ENCODE peak calls at places on chromosomes 5 and 9, in nine cellular contexts. One of them, this sample, is unnamed.
A peak's percentile ranks its signal among the peaks of the same experiment; 100 is the strongest.

GRCh38 chr5:92544567-92544966 is 1036.5 kb downstream of the NR2F1-AS1 start:
- DNase-seq in GM23248: peak; percentile 50
- DNase-seq in keratinocyte: no peak
- DNase-seq in mammary epithelial cell: no peak
- DNase-seq in neural progenitor cell: no peak
- DNase-seq in neuronal stem cell: no peak
- DNase-seq in PC-3: no peak
- DNase-seq in MM.1S: no peak
- DNase-seq in H1: no peak
- DNase-seq in this sample: no peak

GRCh38 chr9:109586993-109587392 is 88.9 kb upstream of the PTPN3 start:
- DNase-seq in GM23248: no peak
- DNase-seq in keratinocyte: no peak
- DNase-seq in mammary epithelial cell: no peak
- DNase-seq in neural progenitor cell: no peak
- DNase-seq in neuronal stem cell: no peak
- DNase-seq in PC-3: no peak
- DNase-seq in MM.1S: no peak
- DNase-seq in H1: no peak
- DNase-seq in this sample: no peak

GRCh38 chr9:91117474-91117891 is 244.2 kb downstream of the AUH start:
- DNase-seq in GM23248: no peak
- DNase-seq in keratinocyte: no peak
- DNase-seq in mammary epithelial cell: no peak
- DNase-seq in neural progenitor cell: no peak
- DNase-seq in neuronal stem cell: no peak
- DNase-seq in PC-3: no peak
- DNase-seq in MM.1S: no peak
- DNase-seq in H1: no peak
- DNase-seq in this sample: no peak

GRCh38 chr5:79200573-79201183 is 35.3 kb upstream of the JMY start:
- DNase-seq in GM23248: peak; percentile 29
- DNase-seq in keratinocyte: no peak
- DNase-seq in mammary epithelial cell: no peak
- DNase-seq in neural progenitor cell: peak; percentile 13
- DNase-seq in neuronal stem cell: no peak
- DNase-seq in PC-3: peak; percentile 52
- DNase-seq in MM.1S: peak; percentile 30
- DNase-seq in H1: no peak
- DNase-seq in this sample: no peak

GRCh38 chr5:126723643-126724042 is 53.3 kb upstream of the LMNB1 start:
- DNase-seq in GM23248: peak; percentile 10
- DNase-seq in keratinocyte: no peak
- DNase-seq in mammary epithelial cell: no peak
- DNase-seq in neural progenitor cell: no peak
- DNase-seq in neuronal stem cell: no peak
- DNase-seq in PC-3: no peak
- DNase-seq in MM.1S: no peak
- DNase-seq in H1: no peak
- DNase-seq in this sample: no peak

GRCh38 chr5:150510460-150511263 is 2.7 kb downstream of the NDST1 start:
- DNase-seq in GM23248: peak; percentile 20
- DNase-seq in keratinocyte: no peak
- DNase-seq in mammary epithelial cell: no peak
- DNase-seq in neural progenitor cell: no peak
- DNase-seq in neuronal stem cell: no peak
- DNase-seq in PC-3: no peak
- DNase-seq in MM.1S: no peak
- DNase-seq in H1: no peak
- DNase-seq in this sample: no peak

GRCh38 chr5:127723571-127723970 is 20.4 kb downstream of the CCDC192 start:
- DNase-seq in GM23248: peak; percentile 54
- DNase-seq in keratinocyte: no peak
- DNase-seq in mammary epithelial cell: no peak
- DNase-seq in neural progenitor cell: no peak
- DNase-seq in neuronal stem cell: no peak
- DNase-seq in PC-3: peak; percentile 28
- DNase-seq in MM.1S: no peak
- DNase-seq in H1: no peak
- DNase-seq in this sample: no peak

GRCh38 chr9:115673599-115673998 is 480.0 kb upstream of the PAPPA start:
- DNase-seq in GM23248: peak; percentile 87
- DNase-seq in keratinocyte: no peak
- DNase-seq in mammary epithelial cell: no peak
- DNase-seq in neural progenitor cell: no peak
- DNase-seq in neuronal stem cell: no peak
- DNase-seq in PC-3: no peak
- DNase-seq in MM.1S: no peak
- DNase-seq in H1: no peak
- DNase-seq in this sample: no peak

DNA sequence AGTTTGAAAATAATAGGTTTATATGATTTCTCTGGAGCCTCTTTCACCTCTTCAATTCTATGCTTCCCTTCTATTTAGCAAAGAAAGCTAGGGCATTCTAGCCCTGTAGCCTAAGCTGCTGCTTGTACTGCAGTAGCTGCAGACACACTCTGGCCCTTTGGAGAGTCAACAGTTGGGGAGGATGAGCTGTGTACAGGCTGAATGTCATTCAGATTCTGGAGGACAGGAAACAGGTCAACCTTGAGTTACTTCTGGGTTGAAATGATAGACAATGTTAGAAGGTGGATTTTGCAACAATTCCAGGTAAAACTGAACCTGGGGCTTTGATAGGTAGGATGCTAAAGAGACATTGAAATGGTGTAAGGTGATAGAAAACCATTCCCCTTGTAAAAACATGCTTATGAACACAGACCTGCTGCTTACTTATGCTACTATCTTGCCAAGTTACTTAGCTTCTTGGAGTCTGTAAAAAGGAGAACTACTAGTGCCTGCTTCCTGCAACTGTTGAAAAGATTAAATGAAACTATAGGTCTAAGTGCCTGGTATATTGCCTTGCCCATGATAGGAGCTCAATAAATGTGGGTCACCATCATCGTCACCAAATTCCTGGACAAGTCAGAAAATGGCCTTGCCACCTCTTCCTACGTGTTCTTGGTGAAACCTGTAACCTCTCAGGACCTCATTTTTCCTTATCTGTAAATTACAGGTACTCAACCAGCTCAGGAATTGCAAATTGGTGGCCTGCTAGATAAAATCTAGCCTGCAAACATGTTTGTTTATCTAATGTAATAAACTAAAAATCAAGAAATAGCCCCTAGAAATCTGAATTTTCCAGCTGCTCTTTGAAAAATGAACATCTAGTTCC is 83.7 kb downstream of the GALNT10 start:
- DNase-seq in GM23248: no peak
- DNase-seq in keratinocyte: no peak
- DNase-seq in mammary epithelial cell: no peak
- DNase-seq in neural progenitor cell: no peak
- DNase-seq in neuronal stem cell: no peak
- DNase-seq in PC-3: no peak
- DNase-seq in MM.1S: no peak
- DNase-seq in H1: no peak
- DNase-seq in this sample: no peak
- H3K4me3 ChIP-seq in GM23248: no peak overlapping the region
- H3K4me3 ChIP-seq in keratinocyte: no peak overlapping the region
- H3K4me3 ChIP-seq in mammary epithelial cell: no peak overlapping the region
- H3K4me3 ChIP-seq in neural progenitor cell: no peak overlapping the region
- H3K4me3 ChIP-seq in neuronal stem cell: no peak overlapping the region
- H3K4me3 ChIP-seq in PC-3: no peak overlapping the region
- H3K4me3 ChIP-seq in MM.1S: no peak overlapping the region
- H3K4me3 ChIP-seq in H1: no peak overlapping the region
- H3K4me3 ChIP-seq in this sample: no peak overlapping the region

GRCh38 chr9:89538874-89539273 is 41.0 kb upstream of the SEMA4D start:
- DNase-seq in GM23248: no peak
- DNase-seq in keratinocyte: no peak
- DNase-seq in mammary epithelial cell: no peak
- DNase-seq in neural progenitor cell: no peak
- DNase-seq in neuronal stem cell: no peak
- DNase-seq in PC-3: no peak
- DNase-seq in MM.1S: no peak
- DNase-seq in H1: no peak
- DNase-seq in this sample: no peak

GRCh38 chr9:89535461-89535860 is 37.5 kb upstream of the SEMA4D start:
- DNase-seq in GM23248: no peak
- DNase-seq in keratinocyte: no peak
- DNase-seq in mammary epithelial cell: no peak
- DNase-seq in neural progenitor cell: no peak
- DNase-seq in neuronal stem cell: no peak
- DNase-seq in PC-3: no peak
- DNase-seq in MM.1S: no peak
- DNase-seq in H1: no peak
- DNase-seq in this sample: no peak

GRCh38 chr9:89536618-89537017 is 38.7 kb upstream of the SEMA4D start:
- DNase-seq in GM23248: no peak
- DNase-seq in keratinocyte: no peak
- DNase-seq in mammary epithelial cell: no peak
- DNase-seq in neural progenitor cell: no peak
- DNase-seq in neuronal stem cell: no peak
- DNase-seq in PC-3: no peak
- DNase-seq in MM.1S: no peak
- DNase-seq in H1: no peak
- DNase-seq in this sample: no peak

GRCh38 chr9:89536145-89536574 is 38.2 kb upstream of the SEMA4D start:
- DNase-seq in GM23248: no peak
- DNase-seq in keratinocyte: no peak
- DNase-seq in mammary epithelial cell: no peak
- DNase-seq in neural progenitor cell: no peak
- DNase-seq in neuronal stem cell: no peak
- DNase-seq in PC-3: no peak
- DNase-seq in MM.1S: no peak
- DNase-seq in H1: no peak
- DNase-seq in this sample: no peak

DNA sequence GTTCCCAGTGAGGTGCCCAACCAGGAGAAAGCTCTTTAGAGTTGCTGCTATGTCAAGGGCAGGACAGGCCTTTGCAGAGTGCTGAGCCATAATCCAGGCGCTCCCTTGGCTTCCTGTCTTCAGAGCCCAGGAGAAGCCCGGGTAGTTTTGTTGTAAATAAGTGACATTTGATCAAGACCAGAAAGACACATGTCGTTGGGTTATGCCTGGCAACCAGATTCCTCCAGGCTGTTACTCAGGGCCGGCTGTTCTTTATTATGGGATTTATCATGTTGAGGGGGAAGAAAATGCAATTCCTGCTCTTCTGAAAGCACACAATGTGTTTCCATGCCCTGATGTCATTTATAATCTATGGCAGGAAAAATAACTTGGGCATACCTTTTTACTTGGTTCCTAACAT is 39.3 kb upstream of the SEMA4D start:
- DNase-seq in GM23248: no peak
- DNase-seq in keratinocyte: no peak
- DNase-seq in mammary epithelial cell: no peak
- DNase-seq in neural progenitor cell: no peak
- DNase-seq in neuronal stem cell: no peak
- DNase-seq in PC-3: no peak
- DNase-seq in MM.1S: no peak
- DNase-seq in H1: no peak
- DNase-seq in this sample: no peak
- H3K4me2 ChIP-seq in GM23248: no peak overlapping the region
- H3K4me2 ChIP-seq in keratinocyte: no peak overlapping the region
- H3K4me2 ChIP-seq in mammary epithelial cell: no peak overlapping the region
- H3K4me2 ChIP-seq in neural progenitor cell: no peak overlapping the region
- H3K4me2 ChIP-seq in neuronal stem cell: no peak overlapping the region
- H3K4me2 ChIP-seq in PC-3: no peak overlapping the region
- H3K4me2 ChIP-seq in MM.1S: no peak overlapping the region
- H3K4me2 ChIP-seq in H1: no peak overlapping the region
- H3K4me2 ChIP-seq in this sample: no peak overlapping the region

GRCh38 chr5:123511290-123511647 is 708 bp upstream of the CSNK1G3 start:
- DNase-seq in GM23248: peak; percentile 69
- DNase-seq in keratinocyte: peak; percentile 15
- DNase-seq in mammary epithelial cell: no peak
- DNase-seq in neural progenitor cell: peak; percentile 17
- DNase-seq in neuronal stem cell: peak; percentile 18
- DNase-seq in PC-3: peak; percentile 46
- DNase-seq in MM.1S: no peak
- DNase-seq in H1: no peak
- DNase-seq in this sample: peak; percentile 88

GRCh38 chr5:123514615-123515355 is 2.8 kb downstream of the CSNK1G3 start:
- DNase-seq in GM23248: peak; percentile 34
- DNase-seq in keratinocyte: no peak
- DNase-seq in mammary epithelial cell: no peak
- DNase-seq in neural progenitor cell: peak; percentile 7
- DNase-seq in neuronal stem cell: no peak
- DNase-seq in PC-3: peak; percentile 13
- DNase-seq in MM.1S: no peak
- DNase-seq in H1: no peak
- DNase-seq in this sample: peak; percentile 1

GRCh38 chr5:123508441-123508840 is 3.5 kb upstream of the CSNK1G3 start:
- DNase-seq in GM23248: peak; percentile 58
- DNase-seq in keratinocyte: no peak
- DNase-seq in mammary epithelial cell: no peak
- DNase-seq in neural progenitor cell: no peak
- DNase-seq in neuronal stem cell: no peak
- DNase-seq in PC-3: no peak
- DNase-seq in MM.1S: no peak
- DNase-seq in H1: no peak
- DNase-seq in this sample: no peak

GRCh38 chr5:123512631-123513461 is 869 bp downstream of the CSNK1G3 start:
- DNase-seq in GM23248: peak; percentile 58
- DNase-seq in keratinocyte: no peak
- DNase-seq in mammary epithelial cell: peak; percentile 41
- DNase-seq in neural progenitor cell: peak; percentile 56
- DNase-seq in neuronal stem cell: peak; percentile 29
- DNase-seq in PC-3: peak; percentile 25
- DNase-seq in MM.1S: peak; percentile 15
- DNase-seq in H1: no peak
- DNase-seq in this sample: peak; percentile 10

DNA sequence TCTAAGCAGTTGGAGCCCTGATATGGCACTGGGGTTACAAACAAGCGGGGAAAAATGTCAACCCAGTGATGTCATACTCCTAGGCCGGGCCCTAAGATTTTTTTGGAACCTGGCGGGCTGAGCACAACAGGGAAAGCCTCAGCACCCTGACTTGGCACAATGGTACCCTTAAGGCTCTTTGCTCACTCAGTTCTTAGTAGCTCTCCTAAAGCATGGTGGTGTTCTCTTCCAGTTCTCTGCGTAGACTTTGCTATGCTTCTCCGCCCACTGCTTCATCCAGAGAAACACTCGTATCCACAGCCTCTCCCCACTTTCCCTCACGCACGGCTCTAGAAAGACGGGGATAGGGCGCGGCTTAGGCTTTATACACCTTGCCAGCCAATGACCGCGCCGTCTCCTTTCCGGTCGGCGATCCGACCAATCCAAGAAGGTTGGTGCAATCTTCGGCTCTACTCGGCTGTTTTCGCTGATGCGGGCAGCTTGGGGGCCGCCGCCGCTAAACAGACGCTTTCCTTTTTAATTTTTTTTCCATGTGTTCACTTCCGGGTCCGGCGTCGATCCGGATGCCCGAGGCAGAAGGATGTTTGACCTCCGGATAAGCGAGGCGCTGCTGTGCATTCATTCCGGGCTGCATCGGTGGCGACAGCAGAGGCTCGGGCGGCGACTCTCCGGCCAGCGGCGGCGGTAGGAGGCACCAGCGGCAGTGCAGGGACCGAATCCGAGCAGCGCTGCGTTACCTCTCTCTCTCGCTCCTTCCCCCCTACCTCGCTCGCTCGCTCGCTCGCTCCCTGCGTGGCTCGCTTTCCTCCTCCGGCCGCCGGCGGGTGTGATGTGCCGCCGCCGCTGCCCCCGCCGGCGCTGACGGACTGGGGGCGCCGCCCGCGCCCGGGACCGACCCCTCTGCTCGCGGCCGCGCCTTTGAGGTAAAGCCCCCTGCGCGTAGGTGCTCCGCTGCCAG is at the start of gene CSNK1G3:
- DNase-seq in GM23248: peak; percentile 100
- DNase-seq in keratinocyte: peak; percentile 76
- DNase-seq in mammary epithelial cell: peak; percentile 97
- DNase-seq in neural progenitor cell: peak; percentile 97
- DNase-seq in neuronal stem cell: peak; percentile 94
- DNase-seq in PC-3: peak; percentile 94
- DNase-seq in MM.1S: peak; percentile 97
- DNase-seq in H1: peak; percentile 87
- DNase-seq in this sample: peak; percentile 93
- H3K27ac ChIP-seq in GM23248: peak within 1 kb of the TSS; percentile 92
- H3K27ac ChIP-seq in keratinocyte: peak within 1 kb of the TSS; percentile 89
- H3K27ac ChIP-seq in mammary epithelial cell: peak within 1 kb of the TSS; percentile 89
- H3K27ac ChIP-seq in neural progenitor cell: peak within 1 kb of the TSS; percentile 94
- H3K27ac ChIP-seq in neuronal stem cell: peak within 1 kb of the TSS; percentile 99
- H3K27ac ChIP-seq in PC-3: peak within 1 kb of the TSS; percentile 54
- H3K27ac ChIP-seq in MM.1S: peak within 1 kb of the TSS; percentile 78
- H3K27ac ChIP-seq in H1: peak within 1 kb of the TSS; percentile 87
- H3K27ac ChIP-seq in this sample: peak within 1 kb of the TSS; percentile 84

GRCh38 chr5:68398146-68398812 is 182.7 kb downstream of the PIK3R1 start:
- DNase-seq in GM23248: no peak
- DNase-seq in keratinocyte: no peak
- DNase-seq in mammary epithelial cell: no peak
- DNase-seq in neural progenitor cell: no peak
- DNase-seq in neuronal stem cell: no peak
- DNase-seq in PC-3: no peak
- DNase-seq in MM.1S: no peak
- DNase-seq in H1: no peak
- DNase-seq in this sample: no peak

GRCh38 chr5:68395844-68396523 is 180.4 kb downstream of the PIK3R1 start:
- DNase-seq in GM23248: no peak
- DNase-seq in keratinocyte: no peak
- DNase-seq in mammary epithelial cell: no peak
- DNase-seq in neural progenitor cell: no peak
- DNase-seq in neuronal stem cell: no peak
- DNase-seq in PC-3: peak; percentile 12
- DNase-seq in MM.1S: no peak
- DNase-seq in H1: no peak
- DNase-seq in this sample: peak; percentile 69

GRCh38 chr5:68395302-68395701 is 179.7 kb downstream of the PIK3R1 start:
- DNase-seq in GM23248: no peak
- DNase-seq in keratinocyte: no peak
- DNase-seq in mammary epithelial cell: no peak
- DNase-seq in neural progenitor cell: no peak
- DNase-seq in neuronal stem cell: no peak
- DNase-seq in PC-3: no peak
- DNase-seq in MM.1S: no peak
- DNase-seq in H1: no peak
- DNase-seq in this sample: no peak

GRCh38 chr5:68392608-68393007 is 177.1 kb downstream of the PIK3R1 start:
- DNase-seq in GM23248: no peak
- DNase-seq in keratinocyte: no peak
- DNase-seq in mammary epithelial cell: no peak
- DNase-seq in neural progenitor cell: no peak
- DNase-seq in neuronal stem cell: no peak
- DNase-seq in PC-3: no peak
- DNase-seq in MM.1S: no peak
- DNase-seq in H1: no peak
- DNase-seq in this sample: no peak

DNA sequence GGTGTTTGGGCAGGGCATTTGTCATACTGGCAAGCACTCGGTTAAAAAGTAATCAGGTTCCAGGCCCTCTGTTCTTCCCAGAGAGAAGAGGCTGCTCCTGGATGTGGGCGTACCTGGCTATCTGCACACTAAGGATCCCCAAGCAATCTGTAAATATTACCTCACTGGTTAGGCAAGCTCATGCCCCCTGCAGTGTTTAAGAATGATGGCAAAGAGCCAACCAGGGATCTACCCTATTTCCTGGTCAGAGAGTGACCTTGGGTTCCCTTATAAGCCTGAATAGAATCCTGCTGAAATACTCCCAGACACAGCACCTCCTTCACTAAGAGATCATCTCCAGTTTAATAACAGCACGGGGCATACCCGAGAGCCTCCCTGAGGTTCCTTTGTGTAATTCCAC is 181.2 kb downstream of the PIK3R1 start:
- DNase-seq in GM23248: no peak
- DNase-seq in keratinocyte: no peak
- DNase-seq in mammary epithelial cell: no peak
- DNase-seq in neural progenitor cell: no peak
- DNase-seq in neuronal stem cell: no peak
- DNase-seq in PC-3: no peak
- DNase-seq in MM.1S: no peak
- DNase-seq in H1: no peak
- DNase-seq in this sample: peak; percentile 32
- H3K4me3 ChIP-seq in GM23248: no peak overlapping the region
- H3K4me3 ChIP-seq in keratinocyte: no peak overlapping the region
- H3K4me3 ChIP-seq in mammary epithelial cell: no peak overlapping the region
- H3K4me3 ChIP-seq in neural progenitor cell: no peak overlapping the region
- H3K4me3 ChIP-seq in neuronal stem cell: no peak overlapping the region
- H3K4me3 ChIP-seq in PC-3: no peak overlapping the region
- H3K4me3 ChIP-seq in MM.1S: no peak overlapping the region
- H3K4me3 ChIP-seq in H1: no peak overlapping the region
- H3K4me3 ChIP-seq in this sample: peak overlapping the region; percentile 31